ENCODE peak calls at places on chromosomes 2 and 18, in five cellular contexts. U is right cardiac atrium; W is IMR-90; J is T-helper 2 cell; O is stimulated activated CD4-positive, alpha-beta T cell treated with anti-CD3 and anti-CD28 coated beads, Interleukin-1b, Interleukin-23, amount 100 ng/mL, for 48 hours. I is an unnamed sample.

GRCh38 chr2:223853425-223853837 is 16.0 kb upstream of the AP1S3 start:
- DNase-seq in U (no peak), O (no peak), J (no peak), W (peak; percentile 73), I (no peak)

GRCh38 chr2:15641530-15641982 is 49.9 kb downstream of the DDX1 start:
- DNase-seq in W (no peak), O (no peak), J (no peak), U (no peak), I (no peak)

GRCh38 chr2:128262315-128263253 is 56.1 kb downstream of the HS6ST1 start:
- DNase-seq in O (no peak), U (no peak), W (no peak), J (no peak), I (no peak)

GRCh38 chr2:95343429-95344207 is 46.5 kb downstream of the KCNIP3 start:
- DNase-seq in U (no peak), O (no peak), W (no peak), J (no peak), I (no peak)

GRCh38 chr2:234629596-234629995 is 132.7 kb upstream of the ARL4C start:
- DNase-seq in J (no peak), U (no peak), W (peak; percentile 74), O (no peak), I (no peak)

GRCh38 chr2:20227894-20228505 is 3.1 kb upstream of the SDC1 start:
- DNase-seq in U (no peak), O (no peak), J (no peak), W (no peak), I (no peak)

GRCh38 chr2:164504253-164504652 is 117.0 kb downstream of the GRB14 start:
- DNase-seq in U (peak; percentile 19), O (no peak), J (no peak), W (no peak), I (no peak)

GRCh38 chr2:12702661-12703121 is 14.0 kb upstream of the TRIB2 start:
- DNase-seq in O (no peak), U (peak; percentile 58), W (peak; percentile 90), J (no peak), I (no peak)

GRCh38 chr2:62577994-62578836 is 72.2 kb upstream of the TMEM17 start:
- DNase-seq in J (no peak), W (peak; percentile 92), U (no peak), O (no peak), I (no peak)

GRCh38 chr2:219430633-219431615 is 3.7 kb upstream of the SPEG start:
- DNase-seq in O (no peak), W (peak; percentile 55), J (no peak), U (peak; percentile 81), I (no peak)

GRCh38 chr18:57772387-57772799 is 30.7 kb downstream of the ATP8B1 start:
- DNase-seq in O (no peak), W (no peak), J (no peak), U (no peak), I (no peak)

GRCh38 chr2:239769574-239770145 is 255.5 kb downstream of the NDUFA10 start:
- DNase-seq in U (peak; percentile 5), O (no peak), W (no peak), J (no peak), I (no peak)

GRCh38 chr2:237951878-237952277 is 14.9 kb upstream of the UBE2F start:
- DNase-seq in U (no peak), W (no peak), O (no peak), J (no peak), I (no peak)

GRCh38 chr2:119682578-119682977 is 3.6 kb downstream of the TMEM177 start:
- DNase-seq in U (no peak), W (no peak), O (no peak), J (no peak), I (no peak)

GRCh38 chr2:17851731-17852585 is 26.5 kb upstream of the KCNS3 start:
- DNase-seq in W (peak; percentile 69), U (peak; percentile 64), J (no peak), O (peak; percentile 42), I (peak; percentile 60)

I was measured in Kasumi-1.